ENCODE peak calls at places on chromosomes 1 and 21, in seven cellular contexts. J is RCC 7860; X is H9; W is CD8-positive, alpha-beta T cell; T is substantia nigra; Q is fibroblast of lung; G is GM18507. I is an unnamed sample.

GRCh38 chr1:213688655-213689054 is 299.1 kb upstream of the PROX1 start:
- DNase-seq in J (no peak), X (no peak), W (no peak), T (no peak), Q (no peak), G (no peak), I (no peak)

GRCh38 chr1:172969611-172970010 is 81.1 kb downstream of the TNFSF18 start:
- DNase-seq in J (no peak), X (no peak), W (no peak), T (no peak), Q (peak), G (no peak), I (no peak)

GRCh38 chr1:117568999-117569398 is 36.8 kb upstream of the TENT5C start:
- DNase-seq in J (no peak), X (no peak), W (no peak), T (no peak), Q (no peak), G (no peak), I (no peak)

GRCh38 chr21:38506606-38507331 is 8.5 kb upstream of the ERG start:
- DNase-seq in J (no peak), X (no peak), W (no peak), T (no peak), Q (no peak), G (no peak), I (no peak)

GRCh38 chr1:222634180-222635013 is 16.5 kb downstream of the MIA3 start:
- DNase-seq in J (peak), X (peak), W (peak), T (no peak), Q (peak), G (no peak), I (peak)

GRCh38 chr1:109819906-109820305 is 56.2 kb upstream of the EPS8L3 start:
- DNase-seq in J (no peak), X (peak), W (no peak), T (no peak), Q (no peak), G (no peak), I (no peak)

GRCh38 chr21:44944596-44944995 is 4.8 kb downstream of the SLX9 start:
- DNase-seq in J (no peak), X (no peak), W (no peak), T (no peak), Q (no peak), G (no peak), I (no peak)

GRCh38 chr1:99737016-99737415 is 29.4 kb downstream of the FRRS1 start:
- DNase-seq in J (peak), X (peak), W (no peak), T (no peak), Q (peak), G (no peak), I (peak)

GRCh38 chr1:226382030-226382429 is 25.9 kb downstream of the PARP1 start:
- DNase-seq in J (no peak), X (no peak), W (no peak), T (no peak), Q (no peak), G (no peak), I (no peak)

GRCh38 chr1:9823943-9824701 is at the start of gene CLSTN1:
- DNase-seq in J (peak), X (peak), W (peak), T (peak), Q (peak), G (peak), I (peak)

GRCh38 chr1:214216031-214216430 is 64.9 kb upstream of the SMYD2 start:
- DNase-seq in J (no peak), X (no peak), W (no peak), T (no peak), Q (no peak), G (no peak), I (peak)

GRCh38 chr1:178126790-178127189 is 32.9 kb downstream of the RASAL2 start:
- DNase-seq in J (peak), X (no peak), W (no peak), T (no peak), Q (peak), G (no peak), I (no peak)

GRCh38 chr1:18109756-18110597 is 2.4 kb downstream of the IGSF21 start:
- DNase-seq in J (no peak), X (peak), W (no peak), T (no peak), Q (peak), G (no peak), I (peak)

GRCh38 chr1:58923090-58923470 is 139.2 kb upstream of the JUN start:
- DNase-seq in J (no peak), X (no peak), W (no peak), T (no peak), Q (no peak), G (no peak), I (no peak)

GRCh38 chr21:29233611-29234540 is 64.8 kb upstream of the BACH1 start:
- DNase-seq in J (no peak), X (no peak), W (no peak), T (no peak), Q (no peak), G (peak), I (no peak)

GRCh38 chr1:221530791-221531190 is 211.1 kb downstream of the DUSP10 start:
- DNase-seq in J (no peak), X (no peak), W (no peak), T (no peak), Q (no peak), G (no peak), I (no peak)

GRCh38 chr1:227315500-227316346 is 2.6 kb downstream of the CDC42BPA start:
- DNase-seq in J (peak), X (no peak), W (no peak), T (no peak), Q (peak), G (no peak), I (peak)

GRCh38 chr1:93275634-93276295 is 69.9 kb upstream of the DR1 start:
- DNase-seq in J (peak), X (no peak), W (no peak), T (no peak), Q (no peak), G (no peak), I (no peak)

GRCh38 chr1:91684599-91685196 is 184.0 kb downstream of the CDC7 start:
- DNase-seq in J (no peak), X (no peak), W (peak), T (no peak), Q (peak), G (no peak), I (no peak)

GRCh38 chr1:61320575-61320974 is 238.2 kb downstream of the NFIA start:
- DNase-seq in J (no peak), X (no peak), W (no peak), T (no peak), Q (no peak), G (no peak), I (no peak)